ENCODE peak calls at places on chromosome 1, in five cellular contexts. C is BJ, R is retinal pigment epithelial cell, A is HuH-7.5, L is NAMALWA. S is an unnamed sample.

GRCh38 chr1:231770776-231771175 is 144.2 kb downstream of the DISC1 start:
- DNase-seq in C (no peak), R (no peak), A (no peak), L (no peak), S (no peak)

GRCh38 chr1:62180649-62181048 is 14.0 kb upstream of the L1TD1 start:
- DNase-seq in C (no peak), R (no peak), A (no peak), L (no peak), S (no peak)

GRCh38 chr1:49102752-49103151 is 326.1 kb upstream of the BEND5 start:
- DNase-seq in C (peak; percentile 37), R (peak; percentile 80), A (no peak), L (no peak), S (no peak)

GRCh38 chr1:210129759-210130158 is 102.8 kb upstream of the SERTAD4 start:
- DNase-seq in C (no peak), R (no peak), A (no peak), L (no peak), S (no peak)

GRCh38 chr1:179995576-179995975 is 41.0 kb downstream of the CEP350 start:
- DNase-seq in C (no peak), R (no peak), A (no peak), L (no peak), S (no peak)

GRCh38 chr1:53257454-53258081 is 19.2 kb upstream of the MAGOH start:
- DNase-seq in C (no peak), R (no peak), A (no peak), L (no peak), S (no peak)

GRCh38 chr1:22521692-22522091 is 41.6 kb upstream of the EPHA8 start:
- DNase-seq in C (no peak), R (no peak), A (no peak), L (no peak), S (no peak)

GRCh38 chr1:60342569-60342968 is 269.0 kb upstream of the C1orf87 start:
- DNase-seq in C (no peak), R (no peak), A (no peak), L (no peak), S (no peak)

GRCh38 chr1:110051262-110051648 is 16.8 kb downstream of the STRIP1 start:
- DNase-seq in C (no peak), R (no peak), A (no peak), L (no peak), S (no peak)

GRCh38 chr1:97071163-97071562 is 349.6 kb downstream of the PTBP2 start:
- DNase-seq in C (no peak), R (no peak), A (no peak), L (no peak), S (no peak)

GRCh38 chr1:12009318-12010001 is 9.8 kb upstream of the MIIP start:
- DNase-seq in C (no peak), R (no peak), A (no peak), L (no peak), S (no peak)

GRCh38 chr1:228471762-228472398 is 15.3 kb upstream of the RNF187 start:
- DNase-seq in C (no peak), R (no peak), A (peak; percentile 57), L (peak; percentile 77), S (peak; percentile 67)

GRCh38 chr1:11062965-11063401 is 3.2 kb upstream of the SRM start:
- DNase-seq in C (no peak), R (no peak), A (no peak), L (no peak), S (no peak)

GRCh38 chr1:165634154-165634921 is 3.3 kb downstream of the MGST3 start:
- DNase-seq in C (no peak), R (no peak), A (no peak), L (no peak), S (no peak)

GRCh38 chr1:40712405-40712944 is 21.0 kb downstream of the NFYC start:
- DNase-seq in C (no peak), R (no peak), A (no peak), L (no peak), S (no peak)

GRCh38 chr1:169456029-169456428 is 28.8 kb upstream of the CCDC181 start:
- DNase-seq in C (no peak), R (no peak), A (no peak), L (no peak), S (no peak)

S was measured in HEK293T.